ENCODE peak calls at places on chromosomes 1 and 21, in nine cellular contexts. Z is neural progenitor cell, R is PC-3, S is OCI-LY7, I is MM.1S, W is HCT116, U is hepatocyte, A is SK-N-SH, D is GM23338. B is an unnamed sample.

GRCh38 chr21:41755934-41756773 is 10.7 kb downstream of the RIPK4 start:
- DNase-seq in Z (no peak), U (no peak), W (no peak), A (no peak), I (no peak), D (no peak), S (no peak), R (no peak), B (no peak)

GRCh38 chr1:223020770-223021169 is 122.3 kb downstream of the TLR5 start:
- DNase-seq in U (no peak), R (no peak), Z (no peak), W (no peak), A (no peak), S (no peak), D (no peak), I (no peak), B (no peak)

GRCh38 chr1:26787381-26787705 is 407 bp upstream of the PIGV start:
- DNase-seq in I (peak; percentile 91), W (no peak), S (no peak), Z (peak; percentile 87), A (no peak), R (no peak), U (no peak), D (no peak), B (peak; percentile 81)

GRCh38 chr1:201050515-201051277 is 27.2 kb upstream of the KIF21B start:
- DNase-seq in W (no peak), I (no peak), D (no peak), U (peak; percentile 28), A (no peak), Z (no peak), S (no peak), R (no peak), B (peak; percentile 78)

GRCh38 chr1:39145651-39145970 is 58.9 kb upstream of the MACF1 start:
- DNase-seq in A (no peak), Z (no peak), W (no peak), R (no peak), S (no peak), D (no peak), I (no peak), U (no peak), B (peak; percentile 17)

GRCh38 chr21:34801519-34802132 is 132.8 kb downstream of the CLIC6 start:
- DNase-seq in D (peak; percentile 76), W (no peak), S (peak; percentile 48), A (peak; percentile 55), R (peak; percentile 30), U (peak; percentile 38), Z (no peak), I (peak; percentile 69), B (no peak)

GRCh38 chr1:19735419-19736127 is 64.1 kb downstream of the TMCO4 start:
- DNase-seq in D (no peak), U (no peak), Z (no peak), S (no peak), W (no peak), R (peak; percentile 83), A (no peak), I (no peak), B (peak; percentile 99)

GRCh38 chr1:207959141-207959825 is 48.4 kb upstream of the CD34 start:
- DNase-seq in Z (peak; percentile 66), R (no peak), D (peak; percentile 77), I (no peak), A (peak; percentile 22), U (peak; percentile 62), W (no peak), S (no peak), B (peak; percentile 80)

GRCh38 chr21:31875424-31876097 is 2.7 kb downstream of the HUNK start:
- DNase-seq in I (no peak), W (no peak), D (no peak), U (peak; percentile 34), Z (no peak), R (no peak), A (no peak), S (no peak), B (peak; percentile 64)

GRCh38 chr1:55669308-55669707 is 454.1 kb upstream of the USP24 start:
- DNase-seq in A (no peak), I (no peak), S (no peak), U (peak; percentile 63), R (no peak), W (no peak), D (no peak), Z (no peak), B (peak; percentile 81)

GRCh38 chr1:20634594-20635084 is 1.4 kb downstream of the PINK1 start:
- DNase-seq in D (peak; percentile 81), W (no peak), A (peak; percentile 55), I (no peak), R (peak; percentile 71), S (no peak), Z (peak; percentile 81), U (peak; percentile 66), B (peak; percentile 73)

DNA sequence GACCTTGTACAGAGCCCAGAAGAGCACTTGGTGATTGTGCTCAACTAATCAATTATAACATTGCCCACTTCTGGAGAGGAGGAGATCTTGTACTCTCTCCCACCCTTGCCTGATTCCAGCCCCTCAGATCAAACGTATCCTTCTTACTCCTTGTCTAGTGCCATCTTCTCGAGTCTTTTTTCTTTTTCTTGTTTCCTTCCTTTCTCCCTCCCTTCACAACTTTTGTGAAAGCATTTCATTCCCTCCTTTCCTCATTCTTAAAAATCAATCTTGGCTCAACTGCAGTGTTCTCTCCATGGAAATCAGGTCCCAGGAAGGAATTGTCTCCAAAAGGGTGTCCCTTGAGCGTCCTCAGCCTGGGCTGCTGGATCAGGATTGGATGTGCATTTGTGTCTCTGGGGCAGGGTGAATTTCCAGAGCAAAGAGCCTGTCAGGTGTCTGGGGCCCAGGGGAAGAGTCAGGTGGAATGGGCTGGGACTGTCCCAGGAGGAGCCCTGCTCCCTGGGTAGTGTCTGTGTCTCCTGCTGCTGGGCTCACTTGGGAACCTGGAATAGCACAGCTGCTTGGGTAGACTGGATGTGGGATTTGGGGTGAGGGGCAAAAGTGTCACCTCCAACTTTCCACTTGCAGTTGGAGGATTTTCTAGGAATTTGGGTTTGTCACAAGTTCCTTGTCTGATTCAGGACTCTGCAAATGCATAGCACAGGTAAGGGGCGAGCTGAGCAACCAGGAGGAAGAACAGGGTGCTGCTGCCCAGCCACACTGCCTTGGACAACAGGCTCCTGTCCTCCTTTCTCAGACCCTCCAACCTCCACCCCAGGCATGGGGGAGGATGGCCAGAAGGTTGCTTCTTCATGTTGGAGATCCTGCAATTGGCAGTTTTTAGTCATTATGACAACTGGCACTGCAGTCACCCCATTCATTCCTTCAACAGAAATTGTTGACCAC is 3.2 kb downstream of the SOX13 start:
- DNase-seq in D (no peak), U (peak; percentile 50), R (no peak), I (no peak), Z (no peak), W (no peak), S (no peak), A (no peak), B (no peak)
- H3K4me2 ChIP-seq in D (peak overlapping the region; percentile 98), U (peak overlapping the region; percentile 93), R (peak overlapping the region; percentile 97), I (no peak overlapping the region), Z (peak overlapping the region; percentile 98), W (peak overlapping the region; percentile 18), S (no peak overlapping the region), A (no peak overlapping the region), B (no peak overlapping the region)

GRCh38 chr21:45333583-45334121 is 46.0 kb upstream of the POFUT2 start:
- DNase-seq in I (no peak), S (no peak), R (no peak), W (no peak), Z (no peak), A (no peak), D (no peak), U (no peak), B (no peak)
- H3K4me1 ChIP-seq in I (no peaks in the 10 kb centered on the region), S (no peaks in the 10 kb centered on the region), R (peaks cover 24% of the 10 kb centered on the region), W (peaks cover 28% of the 10 kb centered on the region), Z (peaks cover 35% of the 10 kb centered on the region), A (peaks cover 21% of the 10 kb centered on the region), D (no peaks in the 10 kb centered on the region), U (peaks cover 41% of the 10 kb centered on the region), B (peaks cover 12% of the 10 kb centered on the region)

GRCh38 chr1:33724348-33724747 is 139.5 kb upstream of the HMGB4 start:
- DNase-seq in Z (no peak), A (no peak), I (no peak), W (no peak), U (no peak), R (no peak), S (no peak), D (peak; percentile 43), B (peak; percentile 7)
- TF ChIP-seq EZH2phosphoT487 in Z (no peak), A (no peak), I (no peak), W (no peak), U (no peak), R (no peak), S (no peak), D (no peak), B (no peak)

GRCh38 chr1:51973587-51974474 is 16.7 kb downstream of the RAB3B start:
- DNase-seq in I (no peak), S (no peak), A (no peak), R (peak; percentile 49), W (peak; percentile 26), U (no peak), Z (no peak), D (no peak), B (peak; percentile 35)
- H3K4me2 ChIP-seq in I (no peak overlapping the region), S (no peak overlapping the region), A (no peak overlapping the region), R (peak overlapping the region; percentile 41), W (peak overlapping the region; percentile 30), U (no peak overlapping the region), Z (no peak overlapping the region), D (no peak overlapping the region), B (peak overlapping the region; percentile 8)

GRCh38 chr1:61086245-61086644 is 3.9 kb downstream of the NFIA start:
- DNase-seq in S (no peak), W (no peak), D (no peak), A (no peak), I (no peak), R (no peak), Z (no peak), U (no peak), B (no peak)

GRCh38 chr1:61088163-61088840 is 5.9 kb downstream of the NFIA start:
- DNase-seq in W (no peak), U (no peak), S (no peak), Z (no peak), R (no peak), A (no peak), I (no peak), D (peak; percentile 64), B (no peak)

GRCh38 chr1:61085191-61086086 is 3.1 kb downstream of the NFIA start:
- DNase-seq in W (no peak), Z (no peak), S (no peak), R (peak; percentile 50), I (no peak), D (no peak), A (no peak), U (no peak), B (no peak)

GRCh38 chr1:61089338-61089737 is 7.0 kb downstream of the NFIA start:
- DNase-seq in S (no peak), U (no peak), A (no peak), W (no peak), I (no peak), D (no peak), R (peak; percentile 39), Z (no peak), B (no peak)

GRCh38 chr1:61087574-61087973 is 5.2 kb downstream of the NFIA start:
- DNase-seq in Z (no peak), S (no peak), U (no peak), D (no peak), A (no peak), W (no peak), I (no peak), R (no peak), B (no peak)
- H3K4me1 ChIP-seq in Z (peaks cover 17% of the 10 kb centered on the region), S (peaks cover 6% of the 10 kb centered on the region), U (no peaks in the 10 kb centered on the region), D (peaks cover 24% of the 10 kb centered on the region), A (peaks cover 9% of the 10 kb centered on the region), W (peaks cover 4% of the 10 kb centered on the region), I (no peaks in the 10 kb centered on the region), R (peaks cover 34% of the 10 kb centered on the region), B (peaks cover 8% of the 10 kb centered on the region)

B was measured in GM23248.